ENCODE peak calls at places on chromosome 2, in five cellular contexts. T is HS-5; F is activated CD4-positive, CD25-positive, alpha-beta regulatory T cell; J is KG1; S is NCI-H1694 treated with DMSO at 0.1 percent for 48 hours. P is an unnamed sample.

GRCh38 chr2:168350380-168350779 is 103.0 kb upstream of the STK39 start:
- DNase-seq in J (no peak), S (no peak), T (no peak), F (no peak), P (no peak)

GRCh38 chr2:47917562-47917961 is 11.3 kb upstream of the FBXO11 start:
- DNase-seq in T (no peak), J (no peak), F (no peak), S (no peak), P (no peak)

GRCh38 chr2:219274392-219274921 is 4.7 kb upstream of the DNAJB2 start:
- DNase-seq in S (no peak), F (no peak), J (no peak), T (peak; percentile 75), P (peak; percentile 66)

GRCh38 chr2:861655-862355 is 88.8 kb upstream of the SNTG2 start:
- DNase-seq in T (no peak), S (no peak), F (no peak), J (no peak), P (no peak)

GRCh38 chr2:47230418-47230817 is 75.3 kb upstream of the STPG4 start:
- DNase-seq in T (no peak), S (no peak), J (no peak), F (no peak), P (no peak)

GRCh38 chr2:111121028-111121872 is 536 bp downstream of the BCL2L11 start:
- DNase-seq in S (peak; percentile 30), J (no peak), F (no peak), T (no peak), P (no peak)

GRCh38 chr2:237025090-237025865 is 60.4 kb upstream of the COPS8 start:
- DNase-seq in F (no peak), S (no peak), J (no peak), T (peak; percentile 84), P (peak; percentile 87)

GRCh38 chr2:38462121-38462634 is 85.1 kb upstream of the ATL2 start:
- DNase-seq in J (no peak), S (no peak), T (peak; percentile 81), F (no peak), P (peak; percentile 66)

GRCh38 chr2:185475868-185476267 is 262.7 kb upstream of the FSIP2 start:
- DNase-seq in T (no peak), F (no peak), J (no peak), S (peak; percentile 34), P (no peak)

GRCh38 chr2:33062665-33063249 is 116.0 kb downstream of the LTBP1 start:
- DNase-seq in J (no peak), F (no peak), T (no peak), S (no peak), P (no peak)

GRCh38 chr2:152508446-152508845 is 173.5 kb downstream of the FMNL2 start:
- DNase-seq in F (no peak), T (no peak), S (no peak), J (no peak), P (no peak)

GRCh38 chr2:128446049-128446811 is 127.6 kb upstream of the HS6ST1 start:
- DNase-seq in S (no peak), T (no peak), F (no peak), J (no peak), P (no peak)

GRCh38 chr2:29900971-29901633 is 20.3 kb downstream of the ALK start:
- DNase-seq in T (no peak), F (no peak), S (no peak), J (no peak), P (no peak)

GRCh38 chr2:133755515-133756311 is 187.4 kb upstream of the NCKAP5 start:
- DNase-seq in J (no peak), F (no peak), S (no peak), T (no peak), P (no peak)

GRCh38 chr2:191638079-191638801 is 39.7 kb upstream of the NABP1 start:
- DNase-seq in J (no peak), S (no peak), F (no peak), T (no peak), P (no peak)

GRCh38 chr2:232203936-232204335 is 174.6 kb upstream of the ALPP start:
- DNase-seq in J (no peak), S (no peak), F (no peak), T (no peak), P (no peak)

GRCh38 chr2:101697794-101698418 is 399 bp downstream of the MAP4K4 start:
- DNase-seq in S (no peak), J (no peak), T (no peak), F (no peak), P (no peak)

GRCh38 chr2:201931955-201932354 is 101.7 kb upstream of the FZD7 start:
- DNase-seq in F (no peak), J (no peak), T (peak; percentile 23), S (no peak), P (peak; percentile 32)

GRCh38 chr2:74374509-74375205 is 5.5 kb downstream of the DCTN1 start:
- DNase-seq in J (no peak), T (no peak), S (peak; percentile 73), F (no peak), P (no peak)

GRCh38 chr2:159211447-159212396 is 74.8 kb downstream of the WDSUB1 start:
- DNase-seq in T (no peak), J (no peak), S (no peak), F (no peak), P (peak; percentile 7)

GRCh38 chr2:225781991-225782390 is 382.5 kb downstream of the NYAP2 start:
- DNase-seq in S (no peak), J (no peak), T (no peak), F (no peak), P (no peak)

GRCh38 chr2:190376083-190376482 is 32.1 kb upstream of the MFSD6 start:
- DNase-seq in T (no peak), S (no peak), F (no peak), J (no peak), P (no peak)

GRCh38 chr2:45184606-45185005 is 175.4 kb upstream of the SIX2 start:
- DNase-seq in F (no peak), J (no peak), T (peak; percentile 60), S (no peak), P (no peak)

GRCh38 chr2:234677758-234678538 is 181.1 kb upstream of the ARL4C start:
- DNase-seq in J (no peak), T (no peak), F (no peak), S (no peak), P (no peak)

GRCh38 chr2:68653034-68653433 is 9.7 kb downstream of the PROKR1 start:
- DNase-seq in S (no peak), J (no peak), T (no peak), F (no peak), P (no peak)

GRCh38 chr2:169946546-169946945 is 119.3 kb downstream of the UBR3 start:
- DNase-seq in S (no peak), T (no peak), F (no peak), J (no peak), P (no peak)

GRCh38 chr2:100974712-100975520 is 27.2 kb upstream of the RPL31 start:
- DNase-seq in T (no peak), J (no peak), S (no peak), F (no peak), P (no peak)

GRCh38 chr2:180562378-180562777 is 418.0 kb upstream of the UBE2E3 start:
- DNase-seq in T (no peak), S (no peak), J (no peak), F (no peak), P (no peak)

GRCh38 chr2:38178142-38178541 is 102.2 kb upstream of the CYP1B1 start:
- DNase-seq in T (no peak), S (no peak), J (no peak), F (no peak), P (no peak)

P was measured in epithelial cell of proximal tubule.